ENCODE peak calls at places on chromosomes 5 and 9, in seven cellular contexts. P is Panc1, H is HCT116, Z is GM23338, B is HepG2, V is GM12878, T is K562. O is an unnamed sample.

GRCh38 chr9:123069010-123069481 is 35.6 kb downstream of the GPR21 start:
- ATAC-seq in P (no peak), H (no peak), Z (no peak), B (no peak), V (no peak), T (no peak), O (no peak)

GRCh38 chr5:61423487-61424157 is 91.6 kb downstream of the ZSWIM6 start:
- ATAC-seq in P (no peak), H (no peak), Z (no peak), B (no peak), V (no peak), T (no peak), O (no peak)

GRCh38 chr5:43432486-43433365 is 20.5 kb upstream of the CCL28 start:
- ATAC-seq in P (no peak), H (peak), Z (no peak), B (peak), V (no peak), T (no peak), O (peak)

GRCh38 chr5:76099286-76099702 is 16.1 kb downstream of the SV2C start:
- ATAC-seq in P (no peak), H (no peak), Z (no peak), B (no peak), V (peak), T (no peak), O (no peak)

GRCh38 chr9:126392662-126393383 is 66.2 kb downstream of the MVB12B start:
- ATAC-seq in P (no peak), H (no peak), Z (no peak), B (no peak), V (no peak), T (no peak), O (peak)

GRCh38 chr9:95282332-95282731 is 35.2 kb downstream of the FANCC start:
- ATAC-seq in P (no peak), H (no peak), Z (no peak), B (peak), V (no peak), T (no peak), O (no peak)

GRCh38 chr5:149143470-149143869 is 2.2 kb downstream of the ABLIM3 start:
- ATAC-seq in P (no peak), H (no peak), Z (no peak), B (no peak), V (no peak), T (no peak), O (peak)

GRCh38 chr5:178554311-178554710 is 35.9 kb downstream of the COL23A1 start:
- ATAC-seq in P (no peak), H (no peak), Z (no peak), B (no peak), V (no peak), T (no peak), O (no peak)

GRCh38 chr9:15142903-15143534 is 164.0 kb downstream of the TTC39B start:
- ATAC-seq in P (no peak), H (peak), Z (peak), B (peak), V (peak), T (peak), O (peak)

GRCh38 chr5:35117960-35118359 is 70.2 kb upstream of the AGXT2 start:
- ATAC-seq in P (no peak), H (no peak), Z (no peak), B (no peak), V (peak), T (no peak), O (no peak)

GRCh38 chr5:109740329-109740728 is 50.6 kb downstream of the MAN2A1 start:
- ATAC-seq in P (peak), H (peak), Z (peak), B (peak), V (peak), T (peak), O (no peak)

GRCh38 chr5:127958421-127959011 is 125.0 kb upstream of the SLC12A2 start:
- ATAC-seq in P (peak), H (no peak), Z (no peak), B (peak), V (no peak), T (no peak), O (no peak)

DNA sequence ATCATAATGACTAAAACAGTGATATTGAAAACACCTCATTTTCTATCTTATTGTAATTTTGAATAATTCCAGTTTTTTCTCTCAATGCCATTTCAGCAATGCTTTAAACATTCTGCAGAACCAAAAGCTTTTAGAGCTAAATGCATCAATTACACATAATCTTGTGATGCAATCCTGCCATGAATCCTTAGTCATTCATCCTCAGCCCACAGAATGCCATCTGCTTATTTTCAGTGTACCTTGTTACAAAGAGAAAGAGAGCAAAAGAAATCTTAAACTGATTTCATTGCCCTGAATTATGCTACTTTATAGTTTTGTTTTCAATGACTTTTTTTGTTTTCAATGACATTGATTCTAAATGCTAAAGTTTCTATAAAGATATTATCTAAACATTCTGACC is 1234.8 kb upstream of the C9orf72 start:
- ATAC-seq in P (no peak), H (no peak), Z (no peak), B (no peak), V (no peak), T (no peak), O (no peak)
- TF ChIP-seq POLR2AphosphoS5 in P (no peak), H (no peak), Z (no peak), B (no peak), V (no peak), T (no peak), O (peak)

DNA sequence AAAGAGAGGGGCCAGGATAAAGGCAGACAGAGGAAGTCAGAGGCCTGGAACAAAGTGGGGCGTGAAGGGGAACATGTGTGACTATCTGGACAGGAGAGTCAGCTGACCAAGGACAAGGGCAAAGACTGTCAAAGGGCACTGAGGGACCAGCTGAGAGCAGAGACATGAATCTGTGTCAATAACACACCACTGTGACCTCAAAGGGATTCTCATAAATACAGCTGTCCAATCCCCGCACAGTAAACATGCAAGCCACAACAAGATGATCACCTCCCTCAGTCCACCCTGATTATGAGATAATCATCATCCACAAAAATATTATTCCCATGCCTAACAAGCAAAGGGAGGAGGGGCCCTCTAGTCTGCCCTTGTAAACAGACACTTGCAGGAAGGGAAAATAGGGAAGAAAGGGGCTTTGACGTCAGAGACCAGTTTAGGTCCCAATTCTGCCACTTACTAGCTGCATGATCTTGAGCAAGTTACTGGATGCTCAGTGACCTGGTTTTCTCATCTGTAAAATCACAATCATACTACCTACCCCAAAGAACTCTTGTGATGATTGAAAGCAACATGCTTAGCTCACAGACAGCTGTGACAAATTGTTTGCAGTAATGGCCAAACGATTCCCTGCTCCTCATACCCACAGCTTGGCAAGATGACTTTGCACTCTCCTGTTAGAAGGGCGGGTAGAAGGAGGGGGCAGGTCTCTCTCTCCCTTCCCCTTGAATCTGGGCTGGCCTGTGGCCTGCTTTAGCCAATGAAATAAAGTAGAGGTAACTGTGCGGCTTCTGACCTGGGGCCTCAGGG is 41.8 kb downstream of the RAPGEF1 start:
- ATAC-seq in P (no peak), H (no peak), Z (peak), B (peak), V (peak), T (peak), O (peak)
- TF ChIP-seq POLR2AphosphoS5 in P (no peak), H (no peak), Z (no peak), B (no peak), V (no peak), T (no peak), O (no peak)

GRCh38 chr9:128231638-128232568 is 28.7 kb downstream of the DNM1 start:
- ATAC-seq in P (peak), H (peak), Z (no peak), B (no peak), V (no peak), T (peak), O (peak)

GRCh38 chr9:128233817-128234406 is 30.7 kb downstream of the DNM1 start:
- ATAC-seq in P (no peak), H (no peak), Z (peak), B (peak), V (no peak), T (peak), O (no peak)

GRCh38 chr9:128232811-128233428 is 29.7 kb downstream of the DNM1 start:
- ATAC-seq in P (peak), H (no peak), Z (peak), B (peak), V (no peak), T (peak), O (no peak)
- TF ChIP-seq POLR2AphosphoS5 in P (no peak), H (no peak), Z (no peak), B (no peak), V (no peak), T (no peak), O (no peak)

GRCh38 chr5:8457187-8458037 is 588.5 kb downstream of the MTRR start:
- ATAC-seq in P (peak), H (no peak), Z (peak), B (peak), V (no peak), T (peak), O (peak)
- TF ChIP-seq POLR2AphosphoS5 in P (peak), H (no peak), Z (peak), B (peak), V (no peak), T (peak), O (peak)

GRCh38 chr5:79088507-79088906 is 18.9 kb downstream of the BHMT2 start:
- ATAC-seq in P (no peak), H (no peak), Z (no peak), B (no peak), V (no peak), T (no peak), O (no peak)

GRCh38 chr5:79093762-79094161 is 17.8 kb upstream of the BHMT start:
- ATAC-seq in P (no peak), H (no peak), Z (no peak), B (peak), V (no peak), T (no peak), O (no peak)

GRCh38 chr5:79086116-79086515 is 16.5 kb downstream of the BHMT2 start:
- ATAC-seq in P (no peak), H (no peak), Z (no peak), B (no peak), V (peak), T (no peak), O (no peak)

GRCh38 chr5:79091064-79091463 is 20.5 kb upstream of the BHMT start:
- ATAC-seq in P (no peak), H (no peak), Z (no peak), B (peak), V (no peak), T (no peak), O (peak)
- TF ChIP-seq POLR2AphosphoS5 in P (no peak), H (no peak), Z (no peak), B (no peak), V (no peak), T (no peak), O (peak)

DNA sequence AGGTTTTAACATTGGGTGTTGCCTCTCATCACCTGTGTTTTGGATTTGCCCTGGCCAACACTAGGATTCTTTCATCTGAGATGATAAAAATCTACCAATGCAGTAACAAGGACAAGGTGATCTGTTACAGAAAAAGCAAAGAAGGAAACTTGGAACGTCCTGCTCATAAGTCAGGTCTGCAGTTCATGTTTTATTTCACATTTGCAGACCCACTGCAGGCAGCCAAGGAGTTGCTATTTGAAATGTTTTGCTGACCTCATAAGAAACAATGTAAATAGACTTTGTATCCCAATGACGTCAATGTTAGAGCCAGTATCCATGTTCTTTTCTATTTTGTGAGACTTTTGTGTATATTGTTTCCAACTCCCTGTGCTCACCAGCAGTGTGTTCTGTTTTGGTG is 312.9 kb downstream of the DEPDC1B start:
- ATAC-seq in P (no peak), H (no peak), Z (no peak), B (no peak), V (no peak), T (no peak), O (no peak)
- TF ChIP-seq POLR2AphosphoS5 in P (no peak), H (no peak), Z (no peak), B (no peak), V (no peak), T (no peak), O (peak)

GRCh38 chr5:172188033-172188892 is at the start of gene STK10:
- ATAC-seq in P (peak), H (peak), Z (peak), B (peak), V (peak), T (peak), O (peak)
- TF ChIP-seq POLR2AphosphoS5 in P (no peak), H (peak), Z (peak), B (no peak), V (peak), T (no peak), O (peak)

DNA sequence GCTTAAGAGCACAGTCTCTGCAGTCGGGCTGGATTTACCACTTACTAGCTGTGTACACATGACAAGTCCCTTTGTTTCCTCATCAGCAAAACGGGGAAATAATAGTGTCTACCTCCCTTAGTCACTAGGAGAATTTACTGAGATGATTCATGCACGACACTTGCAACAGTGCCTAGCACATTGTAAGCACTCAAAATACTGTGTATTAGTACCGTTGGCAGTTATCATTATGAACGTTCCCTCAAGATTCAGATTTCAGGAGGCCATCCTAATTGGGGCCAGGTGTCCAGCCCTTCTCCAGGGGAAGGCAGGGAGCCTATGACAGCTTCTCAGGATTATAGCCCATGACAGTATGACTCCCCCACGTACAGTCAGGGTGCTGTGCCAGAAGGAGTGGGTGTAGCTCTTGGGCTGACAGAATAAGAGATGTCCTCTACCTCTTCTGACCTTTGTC is 164.3 kb downstream of the DOCK2 start:
- ATAC-seq in P (no peak), H (no peak), Z (no peak), B (no peak), V (peak), T (no peak), O (no peak)
- TF ChIP-seq POLR2AphosphoS5 in P (no peak), H (no peak), Z (no peak), B (no peak), V (no peak), T (no peak), O (no peak)

GRCh38 chr5:40689442-40689841 is 9.7 kb downstream of the PTGER4 start:
- ATAC-seq in P (peak), H (peak), Z (no peak), B (peak), V (peak), T (peak), O (peak)
- TF ChIP-seq POLR2AphosphoS5 in P (peak), H (peak), Z (no peak), B (no peak), V (no peak), T (no peak), O (peak)

DNA sequence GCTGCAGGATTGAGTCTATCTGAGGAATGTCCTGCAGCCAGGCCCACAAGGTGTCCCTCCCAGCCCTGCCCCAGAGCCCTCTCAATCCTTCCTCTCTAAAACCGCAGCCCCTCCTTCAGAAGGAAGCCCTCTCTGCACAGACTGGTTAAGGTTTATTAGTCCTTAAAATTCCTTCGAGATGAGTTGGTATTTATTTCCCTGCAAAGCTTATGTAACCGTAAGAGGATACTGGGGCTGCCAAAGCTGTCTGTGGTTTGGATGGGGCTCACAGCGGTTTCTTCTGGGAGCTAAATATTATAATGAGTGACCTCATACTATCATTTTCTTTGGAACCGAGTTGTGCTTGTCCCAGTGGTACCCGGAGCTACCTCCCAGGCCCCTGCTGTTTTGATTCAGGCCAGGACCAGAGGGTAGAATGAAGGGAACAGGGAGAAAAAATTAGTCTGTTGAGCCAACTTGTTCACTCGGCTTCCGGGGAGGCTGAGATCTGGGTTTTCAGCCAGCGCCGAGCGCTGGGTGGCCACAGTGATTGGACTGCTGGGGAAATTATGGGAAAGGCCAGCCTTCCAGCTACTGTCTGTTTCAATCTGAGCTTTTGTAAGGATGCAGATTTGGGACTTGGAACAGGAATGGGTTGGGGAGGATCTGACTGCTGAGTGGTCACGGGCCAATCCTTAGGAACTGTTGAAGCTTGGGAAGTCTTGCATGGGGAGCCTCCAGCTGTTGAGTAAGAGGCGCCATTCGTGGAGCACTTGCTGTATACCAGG is 107.5 kb downstream of the NDFIP1 start:
- ATAC-seq in P (peak), H (peak), Z (no peak), B (no peak), V (no peak), T (no peak), O (peak)
- TF ChIP-seq POLR2AphosphoS5 in P (peak), H (peak), Z (no peak), B (no peak), V (no peak), T (no peak), O (peak)